ENCODE peak calls at places on chromosome 20, in six cellular contexts. V is fibroblast of lung, F is cardiac muscle cell, Z is psoas muscle, E is left ventricle myocardium inferior, M is upper lobe of right lung. K is an unnamed sample. For H3K4me1 and H3K9me3, the result is how much of the 10 kb centered on the place peaks cover.

GRCh38 chr20:1876975-1877603 is 18.1 kb upstream of the SIRPA start:
- DNase-seq in V (peak), F (no peak), Z (no peak), E (no peak), M (no peak), K (no peak)

GRCh38 chr20:39800548-39800947 is 838.4 kb downstream of the DHX35 start:
- DNase-seq in V (peak), F (peak), Z (peak), E (peak), M (no peak), K (no peak)

GRCh38 chr20:1177680-1178079 is 7.1 kb downstream of the TMEM74B start:
- DNase-seq in V (no peak), F (peak), Z (no peak), E (no peak), M (no peak), K (no peak)

GRCh38 chr20:38228436-38228835 is 32.1 kb downstream of the KIAA1755 start:
- DNase-seq in V (no peak), F (no peak), Z (no peak), E (no peak), M (no peak), K (no peak)

GRCh38 chr20:17875106-17875980 is 93.3 kb downstream of the SNX5 start:
- DNase-seq in V (peak), F (peak), Z (peak), E (peak), M (peak), K (no peak)

GRCh38 chr20:25300496-25301170 is 52.7 kb downstream of the PYGB start:
- DNase-seq in V (peak), F (no peak), Z (no peak), E (no peak), M (no peak), K (no peak)

GRCh38 chr20:46348972-46349741 is 40.9 kb upstream of the CDH22 start:
- DNase-seq in V (no peak), F (peak), Z (peak), E (peak), M (no peak), K (no peak)

GRCh38 chr20:13424174-13424833 is 203.2 kb downstream of the ISM1 start:
- DNase-seq in V (no peak), F (no peak), Z (no peak), E (no peak), M (no peak), K (no peak)

GRCh38 chr20:47854687-47855212 is 69.5 kb upstream of the SULF2 start:
- DNase-seq in V (peak), F (peak), Z (no peak), E (no peak), M (no peak), K (no peak)

GRCh38 chr20:53794529-53795115 is 201.0 kb upstream of the ZNF217 start:
- DNase-seq in V (peak), F (no peak), Z (no peak), E (no peak), M (no peak), K (no peak)

GRCh38 chr20:42051935-42052334 is 433.8 kb upstream of the CHD6 start:
- DNase-seq in V (no peak), F (no peak), Z (no peak), E (no peak), M (no peak), K (no peak)

GRCh38 chr20:17504326-17504897 is 26.8 kb downstream of the BFSP1 start:
- DNase-seq in V (no peak), F (no peak), Z (no peak), E (no peak), M (no peak), K (no peak)

GRCh38 chr20:38460040-38460623 is 12.5 kb upstream of the RALGAPB start:
- DNase-seq in V (peak), F (peak), Z (no peak), E (no peak), M (no peak), K (no peak)

GRCh38 chr20:60037120-60037499 is 78.9 kb downstream of the CDH26 start:
- DNase-seq in V (peak), F (no peak), Z (no peak), E (no peak), M (no peak), K (peak)

GRCh38 chr20:3165473-3166337 is 6.0 kb upstream of the FASTKD5 start:
- DNase-seq in V (peak), F (peak), Z (peak), E (peak), M (no peak), K (no peak)

GRCh38 chr20:16481977-16482376 is 91.3 kb downstream of the KIF16B start:
- DNase-seq in V (no peak), F (no peak), Z (no peak), E (no peak), M (no peak), K (no peak)

GRCh38 chr20:25288291-25289181 is 40.7 kb downstream of the PYGB start:
- DNase-seq in V (no peak), F (no peak), Z (no peak), E (peak), M (peak), K (peak)

GRCh38 chr20:53935353-53936084 is 134.9 kb downstream of the BCAS1 start:
- DNase-seq in V (no peak), F (peak), Z (no peak), E (no peak), M (no peak), K (no peak)

GRCh38 chr20:52918311-52918710 is 53.8 kb upstream of the TSHZ2 start:
- DNase-seq in V (peak), F (no peak), Z (no peak), E (no peak), M (no peak), K (no peak)

GRCh38 chr20:34834459-34834893 is 9.0 kb upstream of the NCOA6 start:
- DNase-seq in V (peak), F (peak), Z (no peak), E (no peak), M (no peak), K (no peak)

GRCh38 chr20:32460231-32460630 is 102.1 kb downstream of the ASXL1 start:
- DNase-seq in V (no peak), F (no peak), Z (no peak), E (no peak), M (no peak), K (no peak)

GRCh38 chr20:38383147-38383546 is 36.9 kb downstream of the LBP start:
- DNase-seq in V (no peak), F (no peak), Z (no peak), E (no peak), M (no peak), K (no peak)

GRCh38 chr20:50267041-50267865 is 76.6 kb downstream of the CEBPB start:
- DNase-seq in V (peak), F (peak), Z (peak), E (peak), M (peak), K (peak)

GRCh38 chr20:59835448-59836395 is 97.7 kb downstream of the SYCP2 start:
- DNase-seq in V (peak), F (peak), Z (no peak), E (peak), M (no peak), K (peak)

GRCh38 chr20:48808382-48809034 is 19.3 kb downstream of the PREX1 start:
- DNase-seq in V (no peak), F (no peak), Z (no peak), E (no peak), M (no peak), K (no peak)

GRCh38 chr20:50055524-50056083 is 57.3 kb downstream of the UBE2V1 start:
- DNase-seq in V (peak), F (peak), Z (no peak), E (no peak), M (no peak), K (no peak)

GRCh38 chr20:55160996-55161395 is 685.6 kb downstream of the DOK5 start:
- DNase-seq in V (peak), F (no peak), Z (no peak), E (no peak), M (no peak), K (no peak)

GRCh38 chr20:46541229-46541935 is 9.1 kb downstream of the OCSTAMP start:
- DNase-seq in V (no peak), F (no peak), Z (no peak), E (no peak), M (no peak), K (no peak)

GRCh38 chr20:24673678-24674570 is 204.5 kb downstream of the SYNDIG1 start:
- DNase-seq in V (peak), F (peak), Z (no peak), E (no peak), M (peak), K (peak)

GRCh38 chr20:15191082-15191723 is 853.8 kb upstream of the FLRT3 start:
- DNase-seq in V (no peak), F (no peak), Z (no peak), E (no peak), M (no peak), K (no peak)

GRCh38 chr20:19773471-19773870 is 15.4 kb downstream of the RIN2 start:
- DNase-seq in V (no peak), F (no peak), Z (no peak), E (no peak), M (no peak), K (no peak)
- H3K4me3 ChIP-seq in V (no peak), F (no peak), Z (no peak), E (no peak), M (no peak), K (no peak)

GRCh38 chr20:6104493-6105188 is 18.2 kb downstream of the FERMT1 start:
- DNase-seq in V (peak), F (peak), Z (peak), E (no peak), M (no peak), K (no peak)
- H3K4me1 ChIP-seq in V (under half), F (under half), Z (under half), E (under half), M (under half), K (under half)

GRCh38 chr20:23584434-23585199 is 16.3 kb upstream of the CST9L start:
- DNase-seq in V (no peak), F (peak), Z (no peak), E (no peak), M (no peak), K (no peak)

GRCh38 chr20:23583526-23583925 is 15.2 kb upstream of the CST9L start:
- DNase-seq in V (no peak), F (no peak), Z (no peak), E (no peak), M (no peak), K (no peak)

GRCh38 chr20:23586735-23587525 is 18.6 kb upstream of the CST9L start:
- DNase-seq in V (no peak), F (no peak), Z (no peak), E (no peak), M (no peak), K (no peak)

GRCh38 chr20:23585808-23586734 is 17.8 kb upstream of the CST9L start:
- DNase-seq in V (no peak), F (no peak), Z (no peak), E (no peak), M (no peak), K (no peak)

GRCh38 chr20:23585449-23585807 is 17.1 kb upstream of the CST9L start:
- DNase-seq in V (no peak), F (no peak), Z (no peak), E (no peak), M (no peak), K (no peak)
- H3K9me3 ChIP-seq in V (under half), F (under half), Z (under half), E (under half), M (under half), K (under half)

GRCh38 chr20:45318386-45318939 is 10.4 kb upstream of the MATN4 start:
- DNase-seq in V (no peak), F (no peak), Z (no peak), E (no peak), M (no peak), K (peak)

GRCh38 chr20:45317826-45318225 is 9.7 kb upstream of the MATN4 start:
- DNase-seq in V (no peak), F (no peak), Z (no peak), E (no peak), M (no peak), K (peak)

GRCh38 chr20:45315672-45316071 is 7.6 kb upstream of the MATN4 start:
- DNase-seq in V (no peak), F (no peak), Z (no peak), E (no peak), M (no peak), K (no peak)

GRCh38 chr20:45313943-45314342 is 5.8 kb upstream of the MATN4 start:
- DNase-seq in V (no peak), F (no peak), Z (no peak), E (no peak), M (peak), K (peak)

GRCh38 chr20:45316150-45317080 is 8.3 kb upstream of the MATN4 start:
- DNase-seq in V (no peak), F (no peak), Z (no peak), E (no peak), M (no peak), K (peak)
- H3K4me3 ChIP-seq in V (no peak), F (no peak), Z (no peak), E (no peak), M (no peak), K (no peak)

DNA sequence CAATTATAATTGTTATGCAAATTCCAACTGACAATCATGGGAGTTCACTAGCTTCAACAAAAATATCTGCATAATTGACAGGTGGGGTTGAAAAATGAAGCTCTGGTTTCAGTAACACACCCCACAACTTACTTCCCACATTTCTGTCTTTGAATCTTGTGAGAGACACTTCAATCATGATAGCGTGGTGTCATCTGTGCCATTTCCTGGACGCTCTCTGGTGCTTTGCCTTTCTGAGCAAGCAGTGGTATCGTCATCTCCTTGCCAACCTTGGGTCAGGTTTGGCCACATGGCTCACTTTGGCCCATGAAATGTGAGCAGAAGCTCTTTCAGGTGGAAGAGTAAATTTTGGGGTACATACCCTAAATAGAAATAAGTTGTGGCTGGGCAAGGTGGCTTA is 10.2 kb downstream of the BMP7 start:
- DNase-seq in V (no peak), F (no peak), Z (no peak), E (no peak), M (no peak), K (no peak)
- H3K4me1 ChIP-seq in V (under half), F (half or more), Z (under half), E (under half), M (under half), K (under half)

GRCh38 chr20:56179051-56179450 is 69.5 kb upstream of the MC3R start:
- DNase-seq in V (no peak), F (no peak), Z (no peak), E (no peak), M (no peak), K (no peak)

GRCh38 chr20:56178219-56178618 is 70.3 kb upstream of the MC3R start:
- DNase-seq in V (no peak), F (no peak), Z (no peak), E (no peak), M (no peak), K (no peak)

GRCh38 chr20:56175884-56176283 is 72.6 kb upstream of the MC3R start:
- DNase-seq in V (no peak), F (no peak), Z (no peak), E (no peak), M (no peak), K (no peak)

GRCh38 chr20:56181593-56181992 is 66.9 kb upstream of the MC3R start:
- DNase-seq in V (no peak), F (no peak), Z (no peak), E (no peak), M (no peak), K (no peak)
- H3K9me3 ChIP-seq in V (under half), F (under half), Z (under half), E (under half), M (under half), K (under half)

GRCh38 chr20:62622877-62623487 is 19.3 kb upstream of the SLCO4A1 start:
- DNase-seq in V (no peak), F (no peak), Z (no peak), E (no peak), M (no peak), K (no peak)
- H3K4me3 ChIP-seq in V (no peak), F (no peak), Z (peak), E (peak), M (peak), K (no peak)

GRCh38 chr20:57392130-57392445 is 892 bp downstream of the RBM38 start:
- DNase-seq in V (no peak), F (no peak), Z (no peak), E (no peak), M (no peak), K (peak)

GRCh38 chr20:57394087-57395082 is 3.2 kb downstream of the RBM38 start:
- DNase-seq in V (no peak), F (no peak), Z (peak), E (no peak), M (peak), K (no peak)

GRCh38 chr20:57391439-57392129 is 388 bp downstream of the RBM38 start:
- DNase-seq in V (peak), F (peak), Z (peak), E (no peak), M (peak), K (peak)

GRCh38 chr20:57393321-57394086 is 2.3 kb downstream of the RBM38 start:
- DNase-seq in V (peak), F (no peak), Z (peak), E (no peak), M (no peak), K (peak)

DNA sequence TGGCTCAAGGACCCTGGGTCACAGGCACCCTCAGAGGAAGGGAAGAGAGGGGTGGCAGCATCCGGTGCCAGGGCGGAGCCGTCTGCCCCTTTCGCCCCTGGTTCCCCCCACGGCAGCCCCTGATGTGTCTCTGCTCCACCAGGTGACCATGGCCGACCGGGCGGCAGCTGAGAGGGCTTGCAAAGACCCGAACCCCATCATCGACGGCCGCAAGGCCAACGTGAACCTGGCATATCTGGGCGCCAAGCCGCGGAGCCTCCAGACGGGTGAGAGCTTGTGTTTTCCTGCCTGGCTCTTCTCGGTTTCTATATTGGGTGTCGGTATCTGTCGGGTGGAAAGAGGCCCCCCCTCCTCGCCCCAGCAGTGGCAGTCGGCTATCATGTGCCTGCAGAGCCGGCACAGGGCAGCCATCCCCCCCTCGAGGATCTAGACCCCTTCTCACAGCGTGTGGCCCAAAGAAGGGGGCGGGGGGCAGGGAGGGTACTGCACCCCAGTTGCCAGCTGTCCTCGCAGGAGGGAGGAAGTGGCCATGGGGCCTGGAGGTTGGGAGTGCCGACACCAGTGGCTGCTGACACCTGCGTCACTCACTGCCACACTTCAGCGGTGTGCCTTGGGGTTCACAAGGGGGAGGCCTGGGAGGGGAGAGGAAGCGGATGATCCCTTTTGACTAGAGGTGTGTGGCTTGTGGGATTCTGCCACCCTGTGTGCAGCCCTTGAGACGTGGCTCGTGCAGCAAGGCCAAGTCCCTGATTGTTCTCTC is 1.5 kb downstream of the RBM38 start:
- DNase-seq in V (no peak), F (no peak), Z (peak), E (peak), M (peak), K (peak)
- H3K4me1 ChIP-seq in V (under half), F (half or more), Z (half or more), E (half or more), M (under half), K (under half)

GRCh38 chr20:10625641-10626040 is 48.2 kb downstream of the JAG1 start:
- DNase-seq in V (no peak), F (no peak), Z (no peak), E (no peak), M (no peak), K (no peak)
- H3K9me3 ChIP-seq in V (under half), F (under half), Z (under half), E (under half), M (under half), K (under half)

GRCh38 chr20:29873946-29874345 is 1383.5 kb upstream of the DEFB115 start:
- DNase-seq in V (peak), F (peak), Z (peak), E (peak), M (peak), K (peak)
- H3K4me3 ChIP-seq in V (no peak), F (no peak), Z (no peak), E (no peak), M (no peak), K (no peak)

K was measured in RWPE2.